ENCODE peak calls at places on chromosomes 12 and 14, in seven cellular contexts. I is cardiac muscle cell, E is pancreas, G is choroid plexus epithelial cell, L is heart left ventricle, P is psoas muscle, V is breast epithelium. Q is an unnamed sample.

GRCh38 chr12:95721320-95721719 is 69.2 kb downstream of the NTN4 start:
- DNase-seq in I (no peak), E (no peak), G (peak), L (no peak), P (no peak), V (no peak), Q (no peak)

GRCh38 chr12:109626378-109627115 is 53.0 kb downstream of the MVK start:
- DNase-seq in I (no peak), E (no peak), G (no peak), L (no peak), P (no peak), V (no peak), Q (no peak)

GRCh38 chr12:60123443-60124000 is 527.7 kb downstream of the SLC16A7 start:
- DNase-seq in I (no peak), E (no peak), G (peak), L (no peak), P (no peak), V (no peak), Q (no peak)

GRCh38 chr12:67813509-67813908 is 165.0 kb downstream of the DYRK2 start:
- DNase-seq in I (no peak), E (no peak), G (peak), L (no peak), P (no peak), V (no peak), Q (no peak)

GRCh38 chr14:97377550-97377949 is 580.4 kb downstream of the VRK1 start:
- DNase-seq in I (no peak), E (no peak), G (no peak), L (no peak), P (no peak), V (no peak), Q (no peak)

GRCh38 chr12:75622492-75622891 is 111.1 kb upstream of the KRR1 start:
- DNase-seq in I (no peak), E (no peak), G (no peak), L (no peak), P (no peak), V (no peak), Q (no peak)

GRCh38 chr12:122094735-122095561 is 16.4 kb downstream of the MLXIP start:
- DNase-seq in I (peak), E (no peak), G (peak), L (no peak), P (no peak), V (no peak), Q (no peak)

GRCh38 chr12:120075034-120075616 is 41.4 kb downstream of the RAB35 start:
- DNase-seq in I (no peak), E (peak), G (no peak), L (no peak), P (no peak), V (no peak), Q (no peak)

GRCh38 chr14:104436741-104437701 is 142.5 kb upstream of the C14orf180 start:
- DNase-seq in I (no peak), E (peak), G (no peak), L (no peak), P (no peak), V (no peak), Q (no peak)

GRCh38 chr12:115002434-115002833 is 318.5 kb upstream of the TBX3 start:
- DNase-seq in I (no peak), E (no peak), G (no peak), L (no peak), P (no peak), V (no peak), Q (no peak)

GRCh38 chr12:17062296-17063061 is 456.5 kb upstream of the LMO3 start:
- DNase-seq in I (no peak), E (no peak), G (no peak), L (no peak), P (no peak), V (no peak), Q (no peak)

GRCh38 chr12:67069451-67070306 is 199.5 kb upstream of the CAND1 start:
- DNase-seq in I (peak), E (peak), G (no peak), L (no peak), P (peak), V (no peak), Q (peak)

GRCh38 chr14:56160058-56160457 is 41.8 kb downstream of the PELI2 start:
- DNase-seq in I (no peak), E (no peak), G (no peak), L (no peak), P (no peak), V (no peak), Q (no peak)

GRCh38 chr14:24329736-24330135 is 5.1 kb downstream of the ADCY4 start:
- DNase-seq in I (no peak), E (no peak), G (no peak), L (peak), P (peak), V (peak), Q (peak)

GRCh38 chr12:19683178-19683927 is 244.1 kb downstream of the AEBP2 start:
- DNase-seq in I (peak), E (no peak), G (peak), L (no peak), P (no peak), V (no peak), Q (no peak)

GRCh38 chr14:101518611-101519048 is 42.7 kb upstream of the DIO3 start:
- DNase-seq in I (no peak), E (peak), G (peak), L (no peak), P (peak), V (no peak), Q (no peak)

GRCh38 chr14:59330455-59330854 is 134.7 kb downstream of the GPR135 start:
- DNase-seq in I (no peak), E (no peak), G (peak), L (no peak), P (no peak), V (no peak), Q (no peak)

GRCh38 chr12:47299586-47299985 is 219.8 kb upstream of the AMIGO2 start:
- DNase-seq in I (no peak), E (no peak), G (no peak), L (no peak), P (no peak), V (no peak), Q (no peak)

GRCh38 chr14:72560331-72560730 is 333.6 kb downstream of the DPF3 start:
- DNase-seq in I (no peak), E (no peak), G (no peak), L (no peak), P (no peak), V (peak), Q (no peak)

GRCh38 chr12:24297516-24297915 is 348.0 kb upstream of the SOX5 start:
- DNase-seq in I (no peak), E (no peak), G (peak), L (no peak), P (no peak), V (no peak), Q (no peak)

GRCh38 chr12:54595471-54595870 is 7.0 kb upstream of the PPP1R1A start:
- DNase-seq in I (no peak), E (no peak), G (no peak), L (no peak), P (no peak), V (no peak), Q (no peak)

GRCh38 chr14:95431199-95432145 is 85.0 kb downstream of the SYNE3 start:
- DNase-seq in I (peak), E (no peak), G (peak), L (no peak), P (no peak), V (no peak), Q (peak)

GRCh38 chr14:79134346-79134745 is 964.2 kb downstream of the NRXN3 start:
- DNase-seq in I (no peak), E (no peak), G (no peak), L (no peak), P (no peak), V (no peak), Q (no peak)

GRCh38 chr12:111035578-111036301 is 115.4 kb upstream of the MYL2 start:
- DNase-seq in I (no peak), E (no peak), G (no peak), L (no peak), P (no peak), V (no peak), Q (no peak)

GRCh38 chr14:66476964-66477363 is 9.2 kb upstream of the CCDC196 start:
- DNase-seq in I (no peak), E (no peak), G (peak), L (no peak), P (no peak), V (no peak), Q (no peak)

GRCh38 chr12:1930816-1931597 is 12.6 kb upstream of the CACNA2D4 start:
- DNase-seq in I (no peak), E (no peak), G (no peak), L (no peak), P (no peak), V (no peak), Q (no peak)

GRCh38 chr14:69316449-69317391 is 56.8 kb downstream of the GALNT16 start:
- DNase-seq in I (peak), E (peak), G (peak), L (peak), P (peak), V (peak), Q (no peak)

GRCh38 chr14:25061923-25062321 is 12.0 kb upstream of the STXBP6 start:
- DNase-seq in I (no peak), E (no peak), G (no peak), L (no peak), P (no peak), V (no peak), Q (no peak)

GRCh38 chr12:26524862-26525465 is 308.0 kb downstream of the ITPR2 start:
- DNase-seq in I (peak), E (no peak), G (peak), L (no peak), P (no peak), V (no peak), Q (peak)

GRCh38 chr14:67420102-67420739 is 8.3 kb upstream of the PLEK2 start:
- DNase-seq in I (no peak), E (no peak), G (no peak), L (no peak), P (no peak), V (no peak), Q (peak)

GRCh38 chr14:25049127-25049558 is 804 bp downstream of the STXBP6 start:
- DNase-seq in I (peak), E (peak), G (peak), L (peak), P (peak), V (no peak), Q (no peak)

GRCh38 chr12:57151741-57152407 is 4.5 kb upstream of the LRP1-AS start:
- DNase-seq in I (peak), E (peak), G (peak), L (no peak), P (peak), V (peak), Q (no peak)

GRCh38 chr14:105456736-105457703 is 17.6 kb upstream of the CRIP2 start:
- DNase-seq in I (no peak), E (peak), G (no peak), L (peak), P (no peak), V (no peak), Q (no peak)

GRCh38 chr14:105455086-105455640 is 19.5 kb upstream of the CRIP2 start:
- DNase-seq in I (no peak), E (no peak), G (no peak), L (peak), P (no peak), V (no peak), Q (no peak)

GRCh38 chr14:105458010-105458409 is 16.6 kb upstream of the CRIP2 start:
- DNase-seq in I (no peak), E (no peak), G (no peak), L (peak), P (no peak), V (no peak), Q (no peak)

GRCh38 chr14:105453847-105454246 is 20.8 kb upstream of the CRIP2 start:
- DNase-seq in I (no peak), E (peak), G (no peak), L (peak), P (no peak), V (no peak), Q (no peak)

DNA sequence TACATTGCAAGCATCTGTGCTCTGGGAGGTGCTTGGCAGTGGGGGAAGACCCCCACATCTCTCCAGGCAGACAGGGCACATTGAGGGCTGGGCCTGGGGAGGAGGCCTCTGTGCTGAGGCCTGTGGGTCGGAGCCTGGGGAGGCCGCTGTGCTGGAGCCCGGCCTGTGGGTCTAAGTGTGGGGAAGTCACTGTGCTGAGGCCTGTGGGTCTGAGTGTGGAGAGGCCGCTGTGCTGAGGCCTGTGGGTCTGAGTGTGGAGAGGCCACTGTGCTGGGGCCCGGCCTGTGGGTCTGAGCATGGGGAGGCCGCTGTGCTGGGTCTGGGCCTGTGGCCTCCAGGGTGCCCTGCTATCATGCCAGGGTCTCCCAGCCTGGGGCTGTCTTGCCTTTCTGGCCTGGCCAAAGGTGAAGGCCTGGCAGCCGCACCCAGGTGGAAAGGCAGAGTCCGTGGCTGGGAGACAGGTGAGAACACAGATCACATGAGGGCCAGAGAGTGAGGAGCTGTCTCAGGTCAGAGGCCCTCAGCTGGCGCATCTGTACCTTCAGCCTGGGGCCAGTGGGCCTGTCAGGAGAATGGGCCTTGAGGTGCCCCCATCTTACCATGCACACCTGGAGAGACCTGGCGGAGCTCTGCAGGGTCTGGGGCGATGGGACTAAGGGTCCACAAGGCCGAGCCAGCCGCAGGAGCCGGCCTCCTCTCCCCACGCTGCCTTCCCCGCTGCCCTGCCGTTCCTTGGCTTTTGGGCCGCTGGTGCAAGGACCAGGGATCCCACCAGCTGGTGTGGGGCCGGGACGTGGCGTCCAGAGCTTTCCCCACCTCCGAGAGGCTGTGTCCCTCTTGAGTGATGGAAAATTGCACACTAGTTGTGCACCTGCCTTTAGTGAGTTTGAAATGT is 18.6 kb upstream of the CRIP2 start:
- DNase-seq in I (no peak), E (peak), G (no peak), L (peak), P (no peak), V (no peak), Q (no peak)
- H3K4me3 ChIP-seq in I (no peak), E (no peak), G (no peak), L (no peak), P (no peak), V (no peak), Q (no peak)

DNA sequence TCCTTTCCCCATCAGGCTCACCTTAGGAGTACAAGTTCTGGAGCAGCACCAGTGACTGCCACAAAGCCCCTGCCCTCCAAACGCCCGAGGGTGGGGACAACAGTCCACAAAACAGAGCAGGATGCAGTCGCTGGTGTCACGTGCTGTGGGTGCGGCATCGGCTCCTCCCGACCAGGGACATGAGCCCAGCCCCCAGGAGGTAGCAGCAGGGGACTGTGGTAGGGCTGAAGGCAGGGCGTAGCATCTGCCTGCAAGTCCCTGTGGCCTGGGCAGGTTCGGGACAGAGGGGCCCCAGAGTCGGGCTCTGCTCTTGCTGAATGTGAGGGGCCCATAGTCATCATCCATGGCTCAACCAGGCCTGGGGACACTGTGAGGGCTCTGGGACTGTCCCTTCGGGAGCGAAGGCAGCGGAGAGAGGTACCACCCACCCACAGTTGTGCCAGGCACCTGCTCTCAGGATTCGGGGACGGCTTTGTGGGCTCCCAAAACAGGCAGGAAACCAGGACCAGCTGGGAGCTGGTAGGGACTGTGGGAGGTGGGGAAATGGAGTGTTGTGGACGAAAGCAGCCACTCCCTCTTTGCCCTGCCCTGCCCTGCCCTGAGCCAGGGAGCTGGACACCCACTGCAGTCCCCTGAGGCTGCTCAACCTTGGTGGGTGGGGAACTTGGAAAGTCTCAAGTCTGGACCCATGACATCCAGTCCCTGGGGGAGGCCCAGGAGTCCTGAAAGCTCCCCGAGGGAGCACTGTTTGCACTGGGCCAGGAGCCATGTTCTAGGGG is 30.7 kb downstream of the FBRSL1 start:
- DNase-seq in I (no peak), E (no peak), G (no peak), L (no peak), P (no peak), V (no peak), Q (no peak)
- H3K4me3 ChIP-seq in I (no peak), E (no peak), G (no peak), L (no peak), P (no peak), V (no peak), Q (no peak)

DNA sequence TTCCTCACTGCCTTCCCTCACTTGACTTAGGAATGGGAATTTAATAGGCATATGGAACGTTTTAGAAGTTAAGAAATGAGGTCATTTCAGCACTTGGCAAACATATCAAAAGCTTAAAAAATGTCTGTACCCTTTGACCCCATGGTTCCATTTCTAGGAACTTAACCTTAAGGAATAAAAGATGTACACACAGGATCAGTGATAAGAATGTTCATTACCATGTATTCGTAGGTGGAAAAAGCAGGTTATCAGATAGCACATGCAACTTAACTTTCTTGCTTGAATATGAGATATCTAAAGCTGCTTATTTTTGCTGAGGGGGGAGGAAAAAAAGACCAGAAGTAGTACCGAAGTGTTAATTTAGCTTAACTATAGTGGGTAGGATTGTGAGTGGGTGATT is 57.2 kb downstream of the TTLL5 start:
- DNase-seq in I (no peak), E (no peak), G (no peak), L (no peak), P (no peak), V (no peak), Q (no peak)
- H3K4me3 ChIP-seq in I (no peak), E (no peak), G (no peak), L (no peak), P (no peak), V (no peak), Q (no peak)

GRCh38 chr14:30885840-30886740 is 11.7 kb downstream of the COCH start:
- DNase-seq in I (peak), E (no peak), G (no peak), L (no peak), P (no peak), V (no peak), Q (no peak)

GRCh38 chr14:30883508-30884294 is 9.3 kb downstream of the COCH start:
- DNase-seq in I (no peak), E (no peak), G (no peak), L (no peak), P (no peak), V (no peak), Q (no peak)

GRCh38 chr14:30884925-30885324 is 10.6 kb downstream of the COCH start:
- DNase-seq in I (no peak), E (no peak), G (no peak), L (no peak), P (no peak), V (no peak), Q (peak)

GRCh38 chr14:30876692-30877091 is 2.3 kb downstream of the COCH start:
- DNase-seq in I (no peak), E (no peak), G (no peak), L (no peak), P (no peak), V (no peak), Q (no peak)

DNA sequence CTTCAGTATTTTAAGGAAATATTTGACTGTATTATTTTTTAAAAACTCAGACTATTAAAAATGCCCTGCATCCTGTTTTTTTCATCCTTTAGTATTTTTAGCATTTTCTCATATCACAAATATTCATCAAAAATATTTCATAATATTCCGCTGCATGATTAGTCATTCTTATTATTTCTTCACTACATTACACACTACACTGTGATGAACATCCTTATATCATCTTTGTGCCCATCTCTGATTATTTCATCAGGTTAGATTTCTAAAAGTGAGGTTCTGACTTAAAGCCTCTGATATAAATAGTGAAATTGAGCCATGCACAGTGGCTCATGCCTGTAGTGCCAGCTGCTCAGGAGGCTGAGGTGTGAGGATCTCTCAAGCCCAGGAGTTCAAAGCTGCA is 8.1 kb downstream of the COCH start:
- DNase-seq in I (no peak), E (no peak), G (no peak), L (no peak), P (no peak), V (no peak), Q (no peak)
- H3K4me3 ChIP-seq in I (no peak), E (no peak), G (no peak), L (no peak), P (no peak), V (no peak), Q (no peak)

DNA sequence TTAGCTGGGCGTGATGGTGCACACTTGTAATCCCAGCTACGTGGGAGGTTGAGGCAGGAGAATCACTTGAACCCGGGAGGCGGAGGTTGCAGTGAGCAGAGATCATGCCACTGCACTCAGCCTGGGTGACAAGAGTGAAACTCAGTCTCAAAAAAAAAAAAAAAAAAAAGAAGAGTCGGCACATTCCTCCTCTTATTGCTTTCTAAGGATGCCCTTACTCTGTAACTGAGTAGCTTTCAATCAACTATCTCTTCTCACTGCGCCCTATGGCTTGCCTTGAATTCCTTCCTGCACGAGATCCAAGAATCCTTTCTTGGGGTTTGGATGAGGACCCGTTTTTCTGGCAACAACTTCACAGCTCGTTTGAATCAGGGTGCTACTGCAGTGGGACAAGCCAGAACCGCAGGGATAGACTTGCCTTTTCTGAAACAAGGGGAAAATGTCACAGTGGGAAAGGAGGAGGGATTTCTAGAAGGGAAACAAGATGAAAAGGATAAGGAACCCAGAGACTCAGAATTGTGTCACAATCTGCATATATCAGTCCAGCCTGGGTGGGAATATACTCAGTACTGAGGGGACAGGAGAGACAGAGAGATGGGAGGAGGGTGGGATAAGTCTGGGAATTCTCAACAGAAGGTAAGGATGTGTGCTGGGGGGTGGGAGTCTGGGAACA is 16.1 kb upstream of the RND1 start:
- DNase-seq in I (peak), E (no peak), G (no peak), L (no peak), P (no peak), V (no peak), Q (no peak)
- H3K4me3 ChIP-seq in I (no peak), E (no peak), G (no peak), L (no peak), P (peak), V (peak), Q (no peak)

GRCh38 chr14:26594756-26595545 is 2.9 kb downstream of the NOVA1 start:
- DNase-seq in I (no peak), E (no peak), G (no peak), L (no peak), P (no peak), V (no peak), Q (no peak)
- H3K4me3 ChIP-seq in I (peak), E (no peak), G (no peak), L (no peak), P (peak), V (peak), Q (no peak)

Q was measured in Jurkat, Clone E6-1.